ENCODE peak calls at places on chromosomes 4 and X, in seven cellular contexts. D is CD8-positive, alpha-beta memory T cell; S is NCI-H345; J is T-helper 2 cell; H is G401; P is activated naive CD4-positive, alpha-beta T cell treated with anti-CD3 and anti-CD28 coated beads, Interleukin-2, amount 50 U/mL, for 72 hours; T is pons. C is an unnamed sample.
A peak's percentile ranks its signal among the peaks of the same experiment; 100 is the strongest.

GRCh38 chr4:128604840-128605239 is 204.7 kb upstream of the JADE1 start:
- DNase-seq in S (no peak), D (no peak), J (no peak), P (no peak), H (no peak), T (no peak), C (no peak)

GRCh38 chrX:51144828-51145442 is 187.7 kb upstream of the NUDT10 start:
- DNase-seq in H (peak; percentile 47), T (peak; percentile 23), S (peak; percentile 8), P (peak; percentile 21), D (peak; percentile 11), J (no peak), C (peak; percentile 0)

GRCh38 chrX:104315555-104315954 is 60.8 kb upstream of the ESX1 start:
- DNase-seq in S (no peak), H (no peak), J (no peak), D (no peak), T (no peak), P (no peak), C (no peak)

GRCh38 chrX:41085883-41086626 is 810 bp downstream of the USP9X start:
- DNase-seq in S (peak; percentile 26), T (peak; percentile 22), H (peak; percentile 41), D (peak; percentile 38), P (peak; percentile 22), J (peak; percentile 7), C (peak; percentile 19)

GRCh38 chr4:38071801-38072567 is 111.8 kb downstream of the PTTG2 start:
- DNase-seq in P (no peak), J (no peak), S (no peak), T (no peak), D (no peak), H (no peak), C (no peak)

GRCh38 chr4:182478475-182478874 is 235.3 kb downstream of the TENM3 start:
- DNase-seq in H (peak; percentile 56), T (peak; percentile 30), J (no peak), S (peak; percentile 57), D (peak; percentile 13), P (no peak), C (peak; percentile 9)

GRCh38 chr4:87073187-87073569 is 138.4 kb downstream of the AFF1 start:
- DNase-seq in S (no peak), J (no peak), D (no peak), P (no peak), H (no peak), T (no peak), C (no peak)

GRCh38 chr4:16192631-16193483 is 33.4 kb downstream of the TAPT1 start:
- DNase-seq in T (no peak), J (no peak), H (no peak), P (no peak), D (no peak), S (no peak), C (no peak)

GRCh38 chr4:133151681-133152329 is 2.7 kb downstream of the PCDH10 start:
- DNase-seq in H (no peak), P (no peak), S (peak; percentile 59), T (peak; percentile 52), J (no peak), D (no peak), C (no peak)

GRCh38 chr4:75723117-75723801 is 1.1 kb upstream of the USO1 start:
- DNase-seq in D (no peak), J (no peak), T (peak; percentile 35), H (peak; percentile 46), S (no peak), P (no peak), C (no peak)

C was measured in NCI-H774.